ENCODE peak calls at places on chromosomes 4 and X, in four cellular contexts. L, D, F and K are unnamed samples.

GRCh38 chr4:124650614-124651013 is 61.9 kb downstream of the ANKRD50 start:
- DNase-seq in L (no peak), D (no peak), F (no peak), K (no peak)

GRCh38 chrX:139224953-139225665 is 305.4 kb upstream of the F9 start:
- DNase-seq in L (no peak), D (no peak), F (no peak), K (no peak)

GRCh38 chrX:136711147-136711546 is 63.2 kb downstream of the CD40LG start:
- DNase-seq in L (no peak), D (peak; percentile 35), F (peak; percentile 13), K (no peak)

GRCh38 chrX:68175569-68175968 is 257.7 kb downstream of the OPHN1 start:
- DNase-seq in L (no peak), D (no peak), F (no peak), K (no peak)

GRCh38 chr4:154313004-154313587 is 178.5 kb downstream of the DCHS2 start:
- DNase-seq in L (no peak), D (no peak), F (no peak), K (no peak)

GRCh38 chr4:170089274-170089742 is 448 bp downstream of the AADAT start:
- DNase-seq in L (peak; percentile 16), D (peak; percentile 15), F (no peak), K (no peak)

GRCh38 chr4:53527930-53528329 is 63.4 kb downstream of the LNX1 start:
- DNase-seq in L (no peak), D (no peak), F (no peak), K (no peak)

GRCh38 chrX:72306851-72307645 is 1.3 kb upstream of the CITED1 start:
- DNase-seq in L (no peak), D (peak; percentile 46), F (peak; percentile 56), K (peak; percentile 20)

GRCh38 chr4:83644677-83645639 is 109.0 kb downstream of the GPAT3 start:
- DNase-seq in L (no peak), D (peak; percentile 48), F (peak; percentile 66), K (peak; percentile 7)

GRCh38 chr4:83285022-83285387 is 407 bp upstream of the COQ2 start:
- DNase-seq in L (peak; percentile 37), D (peak; percentile 30), F (peak; percentile 66), K (peak; percentile 17)

GRCh38 chr4:101126044-101126443 is 221.3 kb downstream of the PPP3CA start:
- DNase-seq in L (no peak), D (no peak), F (no peak), K (no peak)

GRCh38 chrX:86579777-86580176 is 431.5 kb downstream of the DACH2 start:
- DNase-seq in L (no peak), D (no peak), F (no peak), K (no peak)

GRCh38 chr4:115090483-115091075 is 22.8 kb downstream of the NDST4 start:
- DNase-seq in L (no peak), D (peak; percentile 29), F (peak; percentile 13), K (no peak)

GRCh38 chr4:161577604-161578301 is 586.0 kb downstream of the FSTL5 start:
- DNase-seq in L (peak; percentile 81), D (no peak), F (peak; percentile 71), K (peak; percentile 55)

GRCh38 chr4:120066182-120066524 is 495 bp downstream of the MAD2L1 start:
- DNase-seq in L (no peak), D (no peak), F (peak; percentile 18), K (no peak)